ENCODE peak calls at places on chromosomes 1 and 21, in six cellular contexts. R is OCI-LY7, X is neuronal stem cell, G is mesenchymal stem cell, C is MM.1S, O is trophoblast cell. Z is an unnamed sample.

GRCh38 chr1:206690516-206690915 is 5.8 kb downstream of the MAPKAPK2 start:
- DNase-seq in R (no peak), X (no peak), G (no peak), C (no peak), O (no peak), Z (no peak)

GRCh38 chr1:112672009-112672408 is 2.5 kb upstream of the MOV10 start:
- DNase-seq in R (no peak), X (no peak), G (no peak), C (no peak), O (no peak), Z (no peak)

GRCh38 chr1:47189844-47190562 is at the start of gene PDZK1IP1:
- DNase-seq in R (no peak), X (no peak), G (peak; percentile 38), C (no peak), O (no peak), Z (peak; percentile 63)

GRCh38 chr1:173920868-173921267 is 3.7 kb upstream of the SERPINC1 start:
- DNase-seq in R (no peak), X (no peak), G (no peak), C (no peak), O (no peak), Z (no peak)

GRCh38 chr1:24309762-24310485 is 9.2 kb upstream of the GRHL3 start:
- DNase-seq in R (no peak), X (no peak), G (no peak), C (no peak), O (no peak), Z (peak; percentile 32)

GRCh38 chr1:59556802-59557548 is 257.8 kb upstream of the HOOK1 start:
- DNase-seq in R (no peak), X (no peak), G (no peak), C (no peak), O (no peak), Z (no peak)

GRCh38 chr1:151944110-151944858 is 35.0 kb upstream of the THEM4 start:
- DNase-seq in R (no peak), X (no peak), G (peak; percentile 33), C (no peak), O (peak; percentile 59), Z (no peak)

GRCh38 chr1:6260961-6261614 is at the start of gene GPR153:
- DNase-seq in R (no peak), X (no peak), G (peak; percentile 43), C (peak; percentile 45), O (no peak), Z (no peak)

GRCh38 chr1:194300340-194300739 is 1113.9 kb upstream of the B3GALT2 start:
- DNase-seq in R (no peak), X (no peak), G (no peak), C (no peak), O (no peak), Z (no peak)

GRCh38 chr1:23827717-23828116 is 2.5 kb upstream of the HMGCL start:
- DNase-seq in R (no peak), X (no peak), G (no peak), C (no peak), O (no peak), Z (no peak)

GRCh38 chr1:230426246-230427101 is at the start of gene PGBD5:
- DNase-seq in R (peak; percentile 2), X (peak; percentile 91), G (peak; percentile 62), C (peak; percentile 89), O (peak; percentile 67), Z (peak; percentile 45)

GRCh38 chr21:34054259-34054658 is 19.1 kb upstream of the MRPS6 start:
- DNase-seq in R (no peak), X (no peak), G (no peak), C (no peak), O (no peak), Z (no peak)

GRCh38 chr21:18908641-18909040 is 505.1 kb upstream of the TMPRSS15 start:
- DNase-seq in R (no peak), X (no peak), G (no peak), C (no peak), O (no peak), Z (no peak)

GRCh38 chr1:27609210-27609555 is 5.2 kb upstream of the AHDC1 start:
- DNase-seq in R (no peak), X (no peak), G (peak; percentile 65), C (no peak), O (no peak), Z (no peak)
- H2AFZ ChIP-seq in R (peak overlapping the region; percentile 88), X (no peak overlapping the region), G (no peak overlapping the region), C (no peak overlapping the region), O (no peak overlapping the region), Z (no peak overlapping the region)

DNA sequence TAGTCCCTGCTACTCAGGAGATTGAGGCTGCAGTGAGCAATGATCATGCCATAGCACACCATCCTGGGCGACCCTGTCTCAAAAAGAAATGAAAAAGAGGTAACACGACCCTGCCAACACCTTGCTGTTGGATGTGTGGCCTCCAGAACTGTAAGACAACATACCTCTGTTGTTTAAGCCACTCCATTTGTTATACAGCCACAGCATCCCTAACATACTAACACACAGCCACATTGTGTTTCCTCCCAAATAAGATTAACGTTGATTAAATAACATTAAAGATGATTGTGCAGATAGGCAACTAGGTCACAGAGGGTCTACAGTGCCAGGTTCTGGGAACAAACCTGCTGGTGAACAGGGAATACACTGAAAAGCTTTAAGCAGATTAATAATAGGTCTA is 170.4 kb downstream of the RERE start:
- DNase-seq in R (no peak), X (no peak), G (no peak), C (no peak), O (no peak), Z (no peak)
- H3K4me3 ChIP-seq in R (no peak overlapping the region), X (no peak overlapping the region), G (no peak overlapping the region), C (no peak overlapping the region), O (no peak overlapping the region), Z (no peak overlapping the region)

GRCh38 chr21:39441502-39442475 is 3.8 kb downstream of the LCA5L start:
- DNase-seq in R (peak; percentile 63), X (no peak), G (peak; percentile 67), C (peak; percentile 77), O (peak; percentile 10), Z (peak; percentile 32)

GRCh38 chr21:39447264-39447663 is 1.7 kb upstream of the LCA5L start:
- DNase-seq in R (no peak), X (no peak), G (no peak), C (no peak), O (no peak), Z (no peak)

GRCh38 chr21:39439232-39439631 is 6.3 kb downstream of the LCA5L start:
- DNase-seq in R (no peak), X (no peak), G (no peak), C (no peak), O (no peak), Z (no peak)

GRCh38 chr21:39445339-39446269 is at the start of gene LCA5L:
- DNase-seq in R (peak; percentile 93), X (peak; percentile 93), G (peak; percentile 91), C (peak; percentile 99), O (peak; percentile 95), Z (peak; percentile 68)

GRCh38 chr21:39444406-39445145 is 1.0 kb downstream of the LCA5L start:
- DNase-seq in R (peak; percentile 11), X (no peak), G (peak; percentile 84), C (no peak), O (peak; percentile 8), Z (peak; percentile 77)
- H2AFZ ChIP-seq in R (peak overlapping the region; percentile 85), X (peak overlapping the region; percentile 93), G (peak overlapping the region; percentile 6), C (peak overlapping the region; percentile 99), O (peak overlapping the region; percentile 76), Z (peak overlapping the region; percentile 97)

DNA sequence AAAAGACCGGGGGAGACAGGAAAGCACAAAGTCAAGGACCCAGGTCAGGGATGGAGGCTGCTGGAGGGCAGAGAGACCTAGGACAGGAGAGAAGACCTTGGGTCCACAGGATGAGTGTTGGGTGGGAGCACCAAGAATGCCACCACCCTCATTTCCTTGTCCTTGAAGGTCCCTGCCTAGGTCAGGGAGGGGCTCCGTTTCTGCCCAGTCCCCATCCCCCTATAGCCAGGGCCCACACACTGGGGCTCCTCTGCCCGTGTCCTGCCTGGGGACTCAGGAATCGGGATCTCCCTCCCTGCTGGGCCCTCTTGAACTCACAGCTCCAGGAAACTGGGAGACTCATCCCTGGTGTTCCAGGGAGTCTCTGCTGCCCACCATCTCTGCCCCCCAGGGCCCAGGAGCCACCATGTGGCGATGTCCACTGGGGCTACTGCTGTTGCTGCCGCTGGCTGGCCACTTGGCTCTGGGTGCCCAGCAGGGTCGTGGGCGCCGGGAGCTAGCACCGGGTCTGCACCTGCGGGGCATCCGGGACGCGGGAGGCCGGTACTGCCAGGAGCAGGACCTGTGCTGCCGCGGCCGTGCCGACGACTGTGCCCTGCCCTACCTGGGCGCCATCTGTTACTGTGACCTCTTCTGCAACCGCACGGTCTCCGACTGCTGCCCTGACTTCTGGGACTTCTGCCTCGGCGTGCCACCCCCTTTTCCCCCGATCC is 584 bp downstream of the TINAGL1 start:
- DNase-seq in R (no peak), X (no peak), G (no peak), C (no peak), O (no peak), Z (no peak)
- H3K4me3 ChIP-seq in R (no peak overlapping the region), X (peak overlapping the region; percentile 24), G (no peak overlapping the region), C (peak overlapping the region; percentile 39), O (peak overlapping the region; percentile 69), Z (peak overlapping the region; percentile 24)

GRCh38 chr1:39076799-39077148 is 50.6 kb downstream of the NDUFS5 start:
- DNase-seq in R (no peak), X (no peak), G (no peak), C (no peak), O (no peak), Z (no peak)
- H2AFZ ChIP-seq in R (no peak overlapping the region), X (no peak overlapping the region), G (no peak overlapping the region), C (no peak overlapping the region), O (no peak overlapping the region), Z (no peak overlapping the region)

GRCh38 chr1:8219530-8219929 is 98.4 kb upstream of the SLC45A1 start:
- DNase-seq in R (no peak), X (no peak), G (no peak), C (no peak), O (no peak), Z (no peak)

GRCh38 chr1:8216005-8216404 is 101.9 kb upstream of the SLC45A1 start:
- DNase-seq in R (no peak), X (no peak), G (peak; percentile 45), C (no peak), O (no peak), Z (no peak)

GRCh38 chr1:8218351-8219092 is 99.4 kb upstream of the SLC45A1 start:
- DNase-seq in R (no peak), X (no peak), G (peak; percentile 58), C (no peak), O (no peak), Z (peak; percentile 70)

GRCh38 chr1:8217011-8217711 is 100.8 kb upstream of the SLC45A1 start:
- DNase-seq in R (no peak), X (no peak), G (peak; percentile 44), C (no peak), O (no peak), Z (no peak)

DNA sequence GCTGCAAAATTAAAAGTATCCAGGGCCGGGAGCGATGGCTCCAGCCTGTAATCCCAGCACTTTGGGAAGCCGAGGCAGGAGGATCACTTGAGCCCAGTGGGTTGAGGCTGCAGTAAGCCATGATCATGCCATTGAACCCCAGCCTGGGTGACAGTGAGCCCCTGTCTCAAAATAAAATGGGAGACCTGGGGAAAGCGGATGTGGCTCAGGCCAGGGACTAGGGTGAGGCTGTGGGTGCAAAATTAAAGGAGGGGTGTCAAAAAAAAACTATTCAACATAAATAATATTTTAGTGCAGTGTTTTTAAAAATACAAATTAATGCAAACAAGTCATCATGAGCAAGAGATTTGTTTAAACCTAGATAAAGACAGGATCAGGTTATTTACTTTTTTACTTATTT is 100.1 kb upstream of the SLC45A1 start:
- DNase-seq in R (no peak), X (no peak), G (no peak), C (no peak), O (no peak), Z (no peak)
- H3K4me3 ChIP-seq in R (no peak overlapping the region), X (no peak overlapping the region), G (peak overlapping the region; percentile 62), C (no peak overlapping the region), O (no peak overlapping the region), Z (no peak overlapping the region)

GRCh38 chr1:197799271-197799670 is 24.0 kb upstream of the DENND1B start:
- DNase-seq in R (no peak), X (no peak), G (peak; percentile 91), C (no peak), O (peak; percentile 11), Z (peak; percentile 85)
- H2AFZ ChIP-seq in R (no peak overlapping the region), X (no peak overlapping the region), G (no peak overlapping the region), C (no peak overlapping the region), O (peak overlapping the region; percentile 27), Z (peak overlapping the region; percentile 40)